ENCODE peak calls at places on chromosomes 6 and 20, in eight cellular contexts. R, T, G, E, S, B, C and L are unnamed samples.

GRCh38 chr6:145469021-145469420 is 266.3 kb downstream of the EPM2A start:
- DNase-seq in R (no peak), S (no peak), E (no peak), T (no peak), G (no peak), C (no peak), B (no peak), L (no peak)

GRCh38 chr6:151160869-151161268 is 78.9 kb upstream of the AKAP12 start:
- DNase-seq in E (no peak), C (peak), T (no peak), G (no peak), S (no peak), R (no peak), B (no peak), L (no peak)

GRCh38 chr6:130655586-130655985 is 171.6 kb upstream of the SMLR1 start:
- DNase-seq in B (peak), C (no peak), R (no peak), G (peak), E (no peak), T (no peak), S (no peak), L (no peak)

GRCh38 chr6:7176208-7176607 is 68.4 kb downstream of the RREB1 start:
- DNase-seq in B (no peak), S (peak), R (no peak), G (no peak), C (no peak), E (no peak), T (no peak), L (no peak)

GRCh38 chr6:160442151-160442550 is 94.0 kb downstream of the SLC22A3 start:
- DNase-seq in G (no peak), C (no peak), E (no peak), S (no peak), B (no peak), R (no peak), T (no peak), L (no peak)

GRCh38 chr6:30618270-30618787 is 689 bp downstream of the MRPS18B start:
- DNase-seq in E (no peak), B (no peak), C (no peak), T (no peak), G (no peak), S (no peak), R (no peak), L (no peak)

GRCh38 chr6:28941681-28942448 is 18.1 kb upstream of the TRIM27 start:
- DNase-seq in T (no peak), R (peak), E (no peak), S (peak), B (no peak), C (no peak), G (no peak), L (no peak)

GRCh38 chr20:10242166-10242565 is 23.5 kb downstream of the SNAP25 start:
- DNase-seq in S (no peak), G (no peak), T (no peak), R (no peak), E (no peak), B (no peak), C (no peak), L (no peak)

GRCh38 chr6:62075869-62076268 is 210.2 kb downstream of the KHDRBS2 start:
- DNase-seq in T (no peak), E (no peak), C (no peak), S (no peak), G (no peak), R (no peak), B (no peak), L (no peak)